ENCODE peak calls at places on chromosome 10, in eight cellular contexts. U, E, X, M, Y, B, V and H are unnamed samples.

GRCh38 chr10:46297406-46298204 is 10.8 kb downstream of the ANTXRL start:
- DNase-seq in U (no peak), M (no peak), V (peak), B (no peak), Y (no peak), E (no peak), X (peak), H (no peak)

GRCh38 chr10:110279062-110279986 is 25.4 kb downstream of the SMNDC1 start:
- DNase-seq in E (peak), U (peak), X (peak), M (peak), Y (peak), V (peak), B (peak), H (peak)

GRCh38 chr10:4656576-4657194 is 169.3 kb upstream of the AKR1E2 start:
- DNase-seq in X (peak), U (peak), Y (peak), B (no peak), V (no peak), E (peak), M (peak), H (peak)

GRCh38 chr10:110056822-110057221 is 49.0 kb downstream of the ADD3 start:
- DNase-seq in U (peak), B (no peak), V (no peak), Y (no peak), X (no peak), E (no peak), M (no peak), H (no peak)

GRCh38 chr10:4512557-4513286 is 313.3 kb upstream of the AKR1E2 start:
- DNase-seq in X (peak), Y (peak), B (peak), E (peak), V (no peak), U (peak), M (no peak), H (no peak)

GRCh38 chr10:14674376-14675050 is 100.2 kb downstream of the FAM107B start:
- DNase-seq in V (no peak), X (no peak), Y (no peak), U (no peak), E (peak), B (no peak), M (no peak), H (no peak)

GRCh38 chr10:17354781-17355180 is 99.6 kb downstream of the ST8SIA6 start:
- DNase-seq in Y (no peak), X (no peak), E (no peak), M (no peak), U (no peak), V (no peak), B (no peak), H (no peak)

GRCh38 chr10:13665516-13666262 is 78.9 kb downstream of the PRPF18 start:
- DNase-seq in V (no peak), B (no peak), E (no peak), M (no peak), Y (no peak), X (no peak), U (no peak), H (no peak)

GRCh38 chr10:33460461-33461294 is 126.2 kb upstream of the NRP1 start:
- DNase-seq in B (no peak), U (peak), X (no peak), Y (no peak), M (no peak), V (no peak), E (no peak), H (no peak)